ENCODE peak calls at places on chromosome 16, in ten cellular contexts. One of them, this sample, is unnamed.

GRCh38 chr16:50025544-50025931 is 513 bp downstream of the CNEP1R1 start:
- DNase-seq in lung: no peak
- DNase-seq in Right ventricle myocardium superior: no peak
- DNase-seq in HTR-8/SVneo: peak
- DNase-seq in EH: peak
- DNase-seq in epithelial cell of esophagus: peak
- DNase-seq in glutamatergic neuron: no peak
- DNase-seq in thoracic aorta: no peak
- DNase-seq in HT1080: peak
- DNase-seq in AG09309: no peak
- DNase-seq in this sample: peak

GRCh38 chr16:53445534-53445933 is 11.3 kb downstream of the RBL2 start:
- DNase-seq in lung: no peak
- DNase-seq in glutamatergic neuron: no peak
- DNase-seq in epithelial cell of esophagus: peak
- DNase-seq in AG09309: no peak
- DNase-seq in Right ventricle myocardium superior: no peak
- DNase-seq in HT1080: no peak
- DNase-seq in EH: no peak
- DNase-seq in HTR-8/SVneo: no peak
- DNase-seq in thoracic aorta: no peak
- DNase-seq in this sample: no peak

GRCh38 chr16:23466162-23466885 is 13.3 kb upstream of the COG7 start:
- DNase-seq in EH: peak
- DNase-seq in lung: no peak
- DNase-seq in Right ventricle myocardium superior: no peak
- DNase-seq in epithelial cell of esophagus: peak
- DNase-seq in HTR-8/SVneo: no peak
- DNase-seq in thoracic aorta: no peak
- DNase-seq in glutamatergic neuron: no peak
- DNase-seq in AG09309: peak
- DNase-seq in HT1080: peak
- DNase-seq in this sample: no peak

GRCh38 chr16:84514874-84515835 is 10.7 kb upstream of the MEAK7 start:
- DNase-seq in HT1080: no peak
- DNase-seq in EH: no peak
- DNase-seq in Right ventricle myocardium superior: peak
- DNase-seq in HTR-8/SVneo: no peak
- DNase-seq in glutamatergic neuron: no peak
- DNase-seq in thoracic aorta: no peak
- DNase-seq in lung: peak
- DNase-seq in AG09309: no peak
- DNase-seq in epithelial cell of esophagus: no peak
- DNase-seq in this sample: no peak

GRCh38 chr16:53999841-54000240 is 286.7 kb downstream of the IRX3 start:
- DNase-seq in glutamatergic neuron: no peak
- DNase-seq in AG09309: peak
- DNase-seq in HTR-8/SVneo: no peak
- DNase-seq in epithelial cell of esophagus: no peak
- DNase-seq in EH: peak
- DNase-seq in Right ventricle myocardium superior: no peak
- DNase-seq in thoracic aorta: no peak
- DNase-seq in lung: no peak
- DNase-seq in HT1080: no peak
- DNase-seq in this sample: no peak

GRCh38 chr16:80161799-80162380 is 378.9 kb upstream of the DYNLRB2 start:
- DNase-seq in HTR-8/SVneo: no peak
- DNase-seq in Right ventricle myocardium superior: no peak
- DNase-seq in thoracic aorta: no peak
- DNase-seq in HT1080: no peak
- DNase-seq in AG09309: no peak
- DNase-seq in epithelial cell of esophagus: no peak
- DNase-seq in lung: no peak
- DNase-seq in glutamatergic neuron: no peak
- DNase-seq in EH: no peak
- DNase-seq in this sample: no peak

GRCh38 chr16:58511933-58512815 is 3.1 kb upstream of the SETD6 start:
- DNase-seq in lung: peak
- DNase-seq in thoracic aorta: peak
- DNase-seq in EH: peak
- DNase-seq in HT1080: peak
- DNase-seq in Right ventricle myocardium superior: peak
- DNase-seq in HTR-8/SVneo: peak
- DNase-seq in glutamatergic neuron: peak
- DNase-seq in AG09309: no peak
- DNase-seq in epithelial cell of esophagus: peak
- DNase-seq in this sample: peak

GRCh38 chr16:63363738-63364137 is 1327.5 kb upstream of the CDH8 start:
- DNase-seq in EH: no peak
- DNase-seq in HTR-8/SVneo: no peak
- DNase-seq in glutamatergic neuron: no peak
- DNase-seq in AG09309: no peak
- DNase-seq in lung: no peak
- DNase-seq in epithelial cell of esophagus: no peak
- DNase-seq in Right ventricle myocardium superior: no peak
- DNase-seq in HT1080: no peak
- DNase-seq in thoracic aorta: no peak
- DNase-seq in this sample: no peak

GRCh38 chr16:57566436-57566835 is 24.0 kb downstream of the ADGRG5 start:
- DNase-seq in HT1080: no peak
- DNase-seq in EH: no peak
- DNase-seq in epithelial cell of esophagus: no peak
- DNase-seq in HTR-8/SVneo: no peak
- DNase-seq in glutamatergic neuron: no peak
- DNase-seq in thoracic aorta: no peak
- DNase-seq in Right ventricle myocardium superior: no peak
- DNase-seq in AG09309: no peak
- DNase-seq in lung: no peak
- DNase-seq in this sample: no peak

GRCh38 chr16:84881702-84882521 is 62.1 kb downstream of the CRISPLD2 start:
- DNase-seq in epithelial cell of esophagus: peak
- DNase-seq in AG09309: peak
- DNase-seq in glutamatergic neuron: no peak
- DNase-seq in HT1080: peak
- DNase-seq in lung: no peak
- DNase-seq in Right ventricle myocardium superior: no peak
- DNase-seq in HTR-8/SVneo: peak
- DNase-seq in EH: peak
- DNase-seq in thoracic aorta: peak
- DNase-seq in this sample: peak

GRCh38 chr16:81908466-81909230 is 102.6 kb downstream of the SDR42E1 start:
- DNase-seq in thoracic aorta: no peak
- DNase-seq in glutamatergic neuron: no peak
- DNase-seq in Right ventricle myocardium superior: no peak
- DNase-seq in HTR-8/SVneo: no peak
- DNase-seq in lung: no peak
- DNase-seq in AG09309: no peak
- DNase-seq in EH: no peak
- DNase-seq in HT1080: no peak
- DNase-seq in epithelial cell of esophagus: peak
- DNase-seq in this sample: no peak

GRCh38 chr16:54734156-54734555 is 196.5 kb upstream of the IRX5 start:
- DNase-seq in epithelial cell of esophagus: peak
- DNase-seq in Right ventricle myocardium superior: no peak
- DNase-seq in glutamatergic neuron: no peak
- DNase-seq in AG09309: no peak
- DNase-seq in EH: no peak
- DNase-seq in thoracic aorta: no peak
- DNase-seq in HTR-8/SVneo: no peak
- DNase-seq in HT1080: no peak
- DNase-seq in lung: no peak
- DNase-seq in this sample: no peak

GRCh38 chr16:29665294-29666077 is 2.4 kb downstream of the SPN start:
- DNase-seq in AG09309: no peak
- DNase-seq in lung: no peak
- DNase-seq in glutamatergic neuron: no peak
- DNase-seq in Right ventricle myocardium superior: no peak
- DNase-seq in HTR-8/SVneo: no peak
- DNase-seq in EH: no peak
- DNase-seq in epithelial cell of esophagus: no peak
- DNase-seq in thoracic aorta: no peak
- DNase-seq in HT1080: no peak
- DNase-seq in this sample: no peak

GRCh38 chr16:85136213-85136704 is 24.0 kb upstream of the CIBAR2 start:
- DNase-seq in glutamatergic neuron: peak
- DNase-seq in HTR-8/SVneo: no peak
- DNase-seq in Right ventricle myocardium superior: peak
- DNase-seq in AG09309: no peak
- DNase-seq in epithelial cell of esophagus: no peak
- DNase-seq in EH: peak
- DNase-seq in HT1080: no peak
- DNase-seq in lung: no peak
- DNase-seq in thoracic aorta: no peak
- DNase-seq in this sample: peak

GRCh38 chr16:88317619-88317977 is 65.2 kb upstream of the ZNF469 start:
- DNase-seq in HT1080: no peak
- DNase-seq in glutamatergic neuron: no peak
- DNase-seq in HTR-8/SVneo: no peak
- DNase-seq in thoracic aorta: no peak
- DNase-seq in Right ventricle myocardium superior: peak
- DNase-seq in lung: no peak
- DNase-seq in AG09309: no peak
- DNase-seq in epithelial cell of esophagus: no peak
- DNase-seq in EH: peak
- DNase-seq in this sample: peak

GRCh38 chr16:20023190-20023589 is 50.5 kb downstream of the GPR139 start:
- DNase-seq in EH: peak
- DNase-seq in Right ventricle myocardium superior: no peak
- DNase-seq in glutamatergic neuron: no peak
- DNase-seq in lung: no peak
- DNase-seq in epithelial cell of esophagus: peak
- DNase-seq in AG09309: no peak
- DNase-seq in HT1080: peak
- DNase-seq in HTR-8/SVneo: no peak
- DNase-seq in thoracic aorta: no peak
- DNase-seq in this sample: no peak

GRCh38 chr16:85924675-85925074 is 25.7 kb downstream of the IRF8 start:
- DNase-seq in epithelial cell of esophagus: peak
- DNase-seq in AG09309: no peak
- DNase-seq in lung: no peak
- DNase-seq in Right ventricle myocardium superior: no peak
- DNase-seq in thoracic aorta: no peak
- DNase-seq in EH: peak
- DNase-seq in HTR-8/SVneo: no peak
- DNase-seq in HT1080: no peak
- DNase-seq in glutamatergic neuron: no peak
- DNase-seq in this sample: no peak

GRCh38 chr16:88854306-88855111 is 2.2 kb downstream of the GALNS start:
- DNase-seq in lung: no peak
- DNase-seq in AG09309: no peak
- DNase-seq in HT1080: no peak
- DNase-seq in HTR-8/SVneo: no peak
- DNase-seq in EH: no peak
- DNase-seq in thoracic aorta: no peak
- DNase-seq in glutamatergic neuron: no peak
- DNase-seq in epithelial cell of esophagus: no peak
- DNase-seq in Right ventricle myocardium superior: no peak
- DNase-seq in this sample: no peak

GRCh38 chr16:87227651-87228015 is 89.6 kb downstream of the C16orf95 start:
- DNase-seq in epithelial cell of esophagus: no peak
- DNase-seq in lung: no peak
- DNase-seq in glutamatergic neuron: no peak
- DNase-seq in thoracic aorta: no peak
- DNase-seq in HT1080: no peak
- DNase-seq in HTR-8/SVneo: no peak
- DNase-seq in AG09309: no peak
- DNase-seq in Right ventricle myocardium superior: peak
- DNase-seq in EH: no peak
- DNase-seq in this sample: no peak

GRCh38 chr16:1494129-1494640 is 1.0 kb downstream of the TELO2 start:
- DNase-seq in Right ventricle myocardium superior: peak
- DNase-seq in AG09309: peak
- DNase-seq in epithelial cell of esophagus: peak
- DNase-seq in glutamatergic neuron: peak
- DNase-seq in lung: no peak
- DNase-seq in thoracic aorta: no peak
- DNase-seq in EH: peak
- DNase-seq in HTR-8/SVneo: peak
- DNase-seq in HT1080: peak
- DNase-seq in this sample: no peak

GRCh38 chr16:2490190-2491105 is 15.5 kb downstream of the TBC1D24 start:
- DNase-seq in AG09309: no peak
- DNase-seq in epithelial cell of esophagus: no peak
- DNase-seq in glutamatergic neuron: no peak
- DNase-seq in thoracic aorta: no peak
- DNase-seq in HT1080: no peak
- DNase-seq in EH: no peak
- DNase-seq in HTR-8/SVneo: no peak
- DNase-seq in Right ventricle myocardium superior: no peak
- DNase-seq in lung: no peak
- DNase-seq in this sample: no peak

GRCh38 chr16:50692644-50692998 is 785 bp upstream of the NOD2 start:
- DNase-seq in HTR-8/SVneo: no peak
- DNase-seq in EH: no peak
- DNase-seq in lung: no peak
- DNase-seq in thoracic aorta: no peak
- DNase-seq in AG09309: no peak
- DNase-seq in Right ventricle myocardium superior: no peak
- DNase-seq in HT1080: no peak
- DNase-seq in glutamatergic neuron: no peak
- DNase-seq in epithelial cell of esophagus: no peak
- DNase-seq in this sample: no peak

GRCh38 chr16:78727536-78727935 is 628.1 kb downstream of the WWOX start:
- DNase-seq in AG09309: no peak
- DNase-seq in EH: no peak
- DNase-seq in lung: no peak
- DNase-seq in HT1080: no peak
- DNase-seq in Right ventricle myocardium superior: no peak
- DNase-seq in HTR-8/SVneo: no peak
- DNase-seq in glutamatergic neuron: no peak
- DNase-seq in thoracic aorta: no peak
- DNase-seq in epithelial cell of esophagus: no peak
- DNase-seq in this sample: no peak

GRCh38 chr16:20704281-20704680 is 6.8 kb upstream of the ACSM1 start:
- DNase-seq in Right ventricle myocardium superior: no peak
- DNase-seq in HT1080: no peak
- DNase-seq in epithelial cell of esophagus: no peak
- DNase-seq in EH: no peak
- DNase-seq in glutamatergic neuron: no peak
- DNase-seq in lung: no peak
- DNase-seq in AG09309: no peak
- DNase-seq in thoracic aorta: no peak
- DNase-seq in HTR-8/SVneo: no peak
- DNase-seq in this sample: no peak

GRCh38 chr16:87201052-87201451 is 116.1 kb downstream of the C16orf95 start:
- DNase-seq in epithelial cell of esophagus: peak
- DNase-seq in lung: peak
- DNase-seq in thoracic aorta: peak
- DNase-seq in HT1080: peak
- DNase-seq in HTR-8/SVneo: peak
- DNase-seq in AG09309: peak
- DNase-seq in glutamatergic neuron: no peak
- DNase-seq in EH: peak
- DNase-seq in Right ventricle myocardium superior: peak
- DNase-seq in this sample: peak

GRCh38 chr16:84851192-84852127 is 31.7 kb downstream of the CRISPLD2 start:
- DNase-seq in AG09309: peak
- DNase-seq in HT1080: peak
- DNase-seq in HTR-8/SVneo: peak
- DNase-seq in thoracic aorta: no peak
- DNase-seq in glutamatergic neuron: no peak
- DNase-seq in epithelial cell of esophagus: peak
- DNase-seq in lung: no peak
- DNase-seq in Right ventricle myocardium superior: no peak
- DNase-seq in EH: peak
- DNase-seq in this sample: peak

GRCh38 chr16:63787014-63787413 is 1334.8 kb downstream of the CDH11 start:
- DNase-seq in EH: no peak
- DNase-seq in glutamatergic neuron: no peak
- DNase-seq in thoracic aorta: no peak
- DNase-seq in AG09309: no peak
- DNase-seq in Right ventricle myocardium superior: no peak
- DNase-seq in HT1080: no peak
- DNase-seq in HTR-8/SVneo: no peak
- DNase-seq in lung: no peak
- DNase-seq in epithelial cell of esophagus: no peak
- DNase-seq in this sample: no peak

GRCh38 chr16:55044366-55044975 is 113.8 kb downstream of the IRX5 start:
- DNase-seq in glutamatergic neuron: no peak
- DNase-seq in EH: no peak
- DNase-seq in HTR-8/SVneo: no peak
- DNase-seq in epithelial cell of esophagus: no peak
- DNase-seq in AG09309: no peak
- DNase-seq in lung: no peak
- DNase-seq in HT1080: no peak
- DNase-seq in thoracic aorta: no peak
- DNase-seq in Right ventricle myocardium superior: no peak
- DNase-seq in this sample: no peak